ENCODE peak calls at places on chromosomes 11 and 22, in five cellular contexts. Q, M, E, S and X are unnamed samples.

GRCh38 chr22:30880847-30881246 is 87.7 kb downstream of the MORC2 start:
- DNase-seq in Q (no peak), M (no peak), E (no peak), S (no peak), X (no peak)

GRCh38 chr11:13644997-13645667 is 23.3 kb upstream of the FAR1 start:
- DNase-seq in Q (no peak), M (no peak), E (peak), S (no peak), X (no peak)

GRCh38 chr11:18046116-18046777 is at the start of gene TPH1:
- DNase-seq in Q (peak), M (no peak), E (no peak), S (no peak), X (peak)

GRCh38 chr11:4560462-4560861 is 15.5 kb downstream of the OR52M1 start:
- DNase-seq in Q (no peak), M (no peak), E (no peak), S (no peak), X (no peak)

GRCh38 chr11:102286292-102286691 is 31.0 kb upstream of the BIRC3 start:
- DNase-seq in Q (no peak), M (no peak), E (no peak), S (no peak), X (no peak)

GRCh38 chr11:74672332-74672955 is 58.8 kb downstream of the CHRDL2 start:
- DNase-seq in Q (no peak), M (no peak), E (no peak), S (no peak), X (no peak)

GRCh38 chr11:76658651-76659650 is 11.6 kb downstream of the LRRC32 start:
- DNase-seq in Q (peak), M (no peak), E (no peak), S (no peak), X (no peak)

GRCh38 chr11:88377151-88377550 is 39.6 kb upstream of the CTSC start:
- DNase-seq in Q (no peak), M (no peak), E (no peak), S (no peak), X (no peak)

GRCh38 chr11:35323076-35323868 is 96.1 kb downstream of the SLC1A2 start:
- DNase-seq in Q (no peak), M (no peak), E (no peak), S (no peak), X (no peak)

GRCh38 chr22:19289475-19290161 is 1.9 kb downstream of the CLTCL1 start:
- DNase-seq in Q (no peak), M (no peak), E (no peak), S (no peak), X (no peak)

GRCh38 chr22:23565942-23566715 is 14.0 kb downstream of the IGLL1 start:
- DNase-seq in Q (no peak), M (no peak), E (no peak), S (no peak), X (no peak)

GRCh38 chr11:8830641-8831040 is 80.3 kb upstream of the AKIP1 start:
- DNase-seq in Q (no peak), M (no peak), E (no peak), S (no peak), X (no peak)

GRCh38 chr22:17380711-17381087 is 11.4 kb downstream of the CECR2 start:
- DNase-seq in Q (no peak), M (no peak), E (no peak), S (no peak), X (no peak)

DNA sequence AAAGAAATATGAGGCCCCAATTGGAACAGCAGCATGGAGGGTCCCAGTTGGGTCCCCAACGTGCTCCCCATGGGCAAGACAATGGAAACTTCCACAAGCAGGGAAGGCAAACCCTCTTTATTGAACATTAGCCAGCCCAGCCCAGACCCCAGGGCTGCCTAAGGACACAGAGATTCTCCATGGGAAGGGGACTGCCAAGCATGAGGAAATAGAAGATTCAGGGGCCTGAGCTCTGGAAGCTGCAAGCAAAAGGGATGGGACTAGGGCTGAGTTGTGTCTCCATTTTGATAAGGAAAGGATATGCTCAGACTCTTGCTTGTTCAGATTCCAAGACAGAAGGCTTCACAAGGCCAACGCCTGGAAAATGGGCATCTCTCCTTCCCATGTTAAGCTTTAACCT is 23.3 kb downstream of the TMEM218 start:
- DNase-seq in Q (no peak), M (no peak), E (no peak), S (no peak), X (no peak)
- TF ChIP-seq POLR2A in Q (no peak), M (no peak), E (no peak), S (no peak), X (no peak)

GRCh38 chr22:42519544-42520237 is at the start of gene RRP7A:
- DNase-seq in Q (peak), M (no peak), E (peak), S (peak), X (peak)
- TF ChIP-seq POLR2A in Q (peak), M (no peak), E (peak), S (peak), X (peak)

DNA sequence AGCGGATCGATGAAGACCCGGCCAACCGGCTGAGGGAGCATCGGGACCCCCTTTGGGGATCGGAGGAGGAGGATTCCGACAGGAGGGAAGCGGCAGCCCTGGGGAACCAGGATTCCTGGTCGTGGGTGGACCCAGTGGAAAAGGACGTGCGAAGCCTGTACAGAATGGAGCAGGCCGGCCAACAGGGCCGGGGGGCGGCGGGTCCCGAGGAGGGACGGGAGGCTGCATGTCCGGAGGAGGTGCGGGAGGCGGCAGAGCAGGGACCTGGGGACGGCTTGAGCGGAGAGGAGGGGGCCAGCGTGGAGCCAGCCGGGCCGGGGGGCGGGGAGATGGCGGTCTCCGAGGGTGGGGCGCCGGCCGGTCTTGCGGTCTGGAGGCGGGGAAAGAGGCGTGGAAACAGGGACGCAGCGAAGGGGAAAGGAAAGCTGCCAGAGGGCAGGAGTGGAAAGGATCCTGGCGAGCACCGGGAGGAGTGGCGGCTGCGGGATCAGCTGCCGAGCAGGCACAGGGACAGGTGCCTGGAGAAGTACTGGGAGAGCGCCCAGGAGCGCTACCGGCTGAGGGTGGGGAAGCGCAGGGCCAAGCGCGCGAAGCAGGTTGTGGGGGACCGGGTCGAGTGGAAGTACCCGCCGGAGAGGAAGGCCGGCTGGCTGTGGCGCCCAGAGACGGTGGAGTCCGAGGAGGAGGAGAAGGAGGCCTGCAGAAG is at the start of gene ANO5:
- DNase-seq in Q (peak), M (no peak), E (peak), S (peak), X (peak)
- TF ChIP-seq POLR2A in Q (no peak), M (no peak), E (no peak), S (no peak), X (no peak)

GRCh38 chr11:97461934-97462333 is 1072.1 kb downstream of the JRKL start:
- DNase-seq in Q (no peak), M (no peak), E (no peak), S (no peak), X (no peak)
- TF ChIP-seq POLR2A in Q (no peak), M (no peak), E (no peak), S (no peak), X (no peak)

GRCh38 chr11:123760894-123761293 is 6.6 kb upstream of the OR6X1 start:
- DNase-seq in Q (no peak), M (no peak), E (no peak), S (no peak), X (no peak)
- TF ChIP-seq POLR2A in Q (no peak), M (no peak), E (no peak), S (no peak), X (no peak)

DNA sequence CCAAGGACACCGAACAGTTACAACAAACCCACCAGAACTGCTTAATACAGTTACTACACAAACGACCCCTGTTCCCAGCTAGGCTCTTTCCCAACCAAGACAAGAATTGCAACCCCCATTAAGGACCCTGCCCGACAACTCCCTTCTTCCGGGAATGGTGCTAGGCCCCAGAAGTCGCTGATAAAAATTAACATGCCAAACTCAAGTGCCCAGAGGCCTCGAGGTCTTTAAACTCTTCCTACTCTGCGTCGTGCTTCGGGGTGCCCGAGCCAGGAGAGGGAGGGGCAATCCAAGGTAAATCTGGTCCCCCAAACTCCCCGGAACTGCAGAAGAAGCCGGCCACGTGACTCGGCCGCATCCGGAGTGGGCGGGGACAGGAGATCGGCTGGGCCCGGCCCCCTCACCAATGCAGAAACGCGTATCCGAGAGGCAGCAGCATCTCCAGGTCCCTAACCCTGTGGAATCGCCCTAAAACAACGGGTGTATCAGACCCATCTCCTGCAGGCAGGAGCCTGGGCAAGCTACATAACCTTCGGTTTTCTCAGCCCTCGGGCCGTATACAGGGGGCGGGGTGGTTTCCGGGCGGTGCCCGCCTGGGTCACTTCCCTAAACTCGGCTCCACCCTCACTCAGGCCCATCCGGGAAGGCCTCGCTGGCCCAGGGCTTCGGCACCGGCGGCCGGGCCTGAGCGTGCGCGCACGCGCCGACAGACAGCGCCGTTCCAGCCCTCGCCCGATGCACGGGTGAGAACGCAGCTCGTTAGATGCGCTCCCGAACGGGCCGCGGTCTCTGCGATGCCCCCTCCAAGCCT is 1.1 kb downstream of the CFL1 start:
- DNase-seq in Q (peak), M (no peak), E (peak), S (peak), X (peak)
- TF ChIP-seq POLR2A in Q (peak), M (no peak), E (peak), S (peak), X (no peak)